ENCODE peak calls at places on chromosomes 12 and 14, in nine cellular contexts. C, O, K, B, F, Q, N, U and T are unnamed samples.

GRCh38 chr12:87509233-87509820 is 519.9 kb downstream of the C12orf50 start:
- DNase-seq in Q (no peak), N (peak; percentile 5), O (peak; percentile 73), F (no peak), B (peak; percentile 26), K (peak; percentile 81), C (no peak), U (peak; percentile 81), T (peak; percentile 70)

GRCh38 chr12:46385439-46385838 is 12.9 kb upstream of the SLC38A2 start:
- DNase-seq in K (no peak), F (no peak), Q (no peak), N (peak; percentile 32), C (no peak), U (no peak), B (no peak), O (no peak), T (no peak)

GRCh38 chr12:122094261-122094734 is 15.7 kb downstream of the MLXIP start:
- DNase-seq in K (no peak), Q (peak; percentile 2), C (peak; percentile 2), N (no peak), O (no peak), U (no peak), B (no peak), F (no peak), T (no peak)

GRCh38 chr14:105465209-105466031 is 9.2 kb upstream of the CRIP2 start:
- DNase-seq in C (no peak), N (no peak), K (no peak), Q (no peak), O (no peak), U (no peak), F (no peak), B (no peak), T (no peak)

GRCh38 chr14:97846156-97846555 is 1049.0 kb downstream of the VRK1 start:
- DNase-seq in F (no peak), U (no peak), K (no peak), C (no peak), O (no peak), N (no peak), B (no peak), Q (no peak), T (no peak)

GRCh38 chr14:33335366-33335765 is 396.7 kb downstream of the NPAS3 start:
- DNase-seq in N (no peak), Q (no peak), F (no peak), C (no peak), K (no peak), O (peak; percentile 47), U (no peak), B (no peak), T (no peak)

GRCh38 chr12:97960741-97961608 is 498.4 kb downstream of the RMST start:
- DNase-seq in F (peak; percentile 55), O (peak; percentile 2), C (peak; percentile 53), Q (no peak), B (peak; percentile 51), U (no peak), N (peak; percentile 20), K (peak; percentile 14), T (no peak)

GRCh38 chr12:26830783-26831601 is 2.0 kb downstream of the ITPR2 start:
- DNase-seq in U (no peak), B (no peak), K (no peak), O (no peak), F (peak; percentile 31), C (peak; percentile 34), Q (no peak), N (peak; percentile 56), T (no peak)

GRCh38 chr12:25018146-25018545 is 69.2 kb upstream of the BCAT1 start:
- DNase-seq in O (no peak), U (no peak), B (no peak), F (peak; percentile 70), K (no peak), Q (no peak), N (no peak), C (no peak), T (no peak)

GRCh38 chr12:25017336-25017735 is 68.4 kb upstream of the BCAT1 start:
- DNase-seq in C (no peak), B (no peak), F (no peak), K (no peak), N (no peak), U (peak; percentile 41), Q (no peak), O (no peak), T (no peak)

GRCh38 chr12:25025260-25025659 is 76.4 kb upstream of the BCAT1 start:
- DNase-seq in K (no peak), B (no peak), U (no peak), N (no peak), C (no peak), Q (no peak), O (no peak), F (peak; percentile 51), T (no peak)

GRCh38 chr12:25023808-25024207 is 74.9 kb upstream of the BCAT1 start:
- DNase-seq in B (no peak), N (no peak), Q (no peak), K (no peak), O (no peak), C (no peak), U (no peak), F (peak; percentile 81), T (no peak)

GRCh38 chr12:25020621-25021243 is 71.8 kb upstream of the BCAT1 start:
- DNase-seq in B (peak; percentile 58), O (no peak), K (no peak), U (no peak), C (no peak), F (peak; percentile 96), N (no peak), Q (no peak), T (no peak)
- H3K4me3 ChIP-seq in B (peak overlapping the region; percentile 6), O (no peak overlapping the region), K (no peak overlapping the region), U (no peak overlapping the region), C (no peak overlapping the region), F (peak overlapping the region; percentile 47), N (no peak overlapping the region), Q (no peak overlapping the region), T (no peak overlapping the region)

GRCh38 chr12:42961395-42961794 is 371.8 kb upstream of the PRICKLE1 start:
- DNase-seq in B (no peak), U (peak; percentile 64), F (no peak), N (peak; percentile 89), O (peak; percentile 99), Q (no peak), C (no peak), K (no peak), T (peak; percentile 96)

GRCh38 chr12:42962384-42962783 is 372.8 kb upstream of the PRICKLE1 start:
- DNase-seq in B (no peak), U (no peak), K (no peak), O (no peak), C (no peak), F (no peak), N (no peak), Q (no peak), T (peak; percentile 45)

GRCh38 chr12:42960087-42960527 is 370.6 kb upstream of the PRICKLE1 start:
- DNase-seq in C (no peak), B (no peak), O (peak; percentile 69), K (no peak), U (peak; percentile 2), F (no peak), N (peak; percentile 70), Q (no peak), T (no peak)

GRCh38 chr12:42967850-42968249 is 378.3 kb upstream of the PRICKLE1 start:
- DNase-seq in C (no peak), Q (no peak), O (no peak), B (no peak), K (no peak), N (no peak), U (peak; percentile 9), F (no peak), T (no peak)

DNA sequence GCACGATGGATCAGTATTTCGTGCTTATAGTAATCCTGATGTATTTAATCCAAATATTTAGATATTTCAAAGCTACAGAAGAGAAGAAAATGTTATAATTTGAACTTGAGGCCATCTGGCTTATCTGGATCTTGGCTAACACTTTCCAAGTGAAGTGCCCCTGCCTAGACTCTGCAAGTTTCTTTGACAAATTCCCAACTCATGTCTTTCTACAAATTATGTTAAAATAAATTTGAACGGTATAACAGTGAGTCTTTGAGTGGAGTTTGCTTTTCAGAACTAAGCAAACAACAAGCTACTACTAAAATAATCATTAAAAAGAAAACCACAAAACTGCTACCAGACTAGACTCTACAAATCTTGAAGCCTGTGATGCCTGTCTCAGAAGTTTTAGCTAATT is 374.4 kb upstream of the PRICKLE1 start:
- DNase-seq in K (no peak), Q (no peak), O (no peak), B (no peak), U (no peak), F (no peak), C (no peak), N (no peak), T (no peak)
- TF ChIP-seq CTCF in K (no peak), Q (no peak), O (no peak), B (no peak), U (no peak), F (no peak), C (no peak), N (no peak), T (no peak)

GRCh38 chr12:4276524-4277204 is 3.1 kb downstream of the CCND2 start:
- DNase-seq in F (peak; percentile 81), B (peak; percentile 90), O (peak; percentile 65), Q (peak; percentile 89), K (peak; percentile 95), N (peak; percentile 87), C (peak; percentile 91), U (peak; percentile 82), T (peak; percentile 90)
- H3K4me3 ChIP-seq in F (no peak overlapping the region), B (peak overlapping the region; percentile 91), O (no peak overlapping the region), Q (peak overlapping the region; percentile 47), K (no peak overlapping the region), N (no peak overlapping the region), C (no peak overlapping the region), U (no peak overlapping the region), T (no peak overlapping the region)

GRCh38 chr12:6313326-6313940 is 3.0 kb downstream of the PLEKHG6 start:
- DNase-seq in C (no peak), Q (no peak), N (no peak), K (no peak), U (no peak), O (no peak), F (no peak), B (no peak), T (no peak)

GRCh38 chr12:6316921-6317692 is 6.6 kb downstream of the PLEKHG6 start:
- DNase-seq in O (no peak), B (no peak), Q (no peak), K (no peak), U (no peak), N (no peak), F (no peak), C (no peak), T (peak; percentile 18)

GRCh38 chr12:6314776-6315175 is 4.3 kb downstream of the PLEKHG6 start:
- DNase-seq in U (no peak), O (no peak), F (no peak), B (no peak), Q (no peak), N (no peak), C (no peak), K (no peak), T (no peak)

GRCh38 chr12:6315704-6316597 is 5.5 kb downstream of the PLEKHG6 start:
- DNase-seq in U (no peak), F (no peak), Q (no peak), N (no peak), C (no peak), B (no peak), K (no peak), O (no peak), T (no peak)

DNA sequence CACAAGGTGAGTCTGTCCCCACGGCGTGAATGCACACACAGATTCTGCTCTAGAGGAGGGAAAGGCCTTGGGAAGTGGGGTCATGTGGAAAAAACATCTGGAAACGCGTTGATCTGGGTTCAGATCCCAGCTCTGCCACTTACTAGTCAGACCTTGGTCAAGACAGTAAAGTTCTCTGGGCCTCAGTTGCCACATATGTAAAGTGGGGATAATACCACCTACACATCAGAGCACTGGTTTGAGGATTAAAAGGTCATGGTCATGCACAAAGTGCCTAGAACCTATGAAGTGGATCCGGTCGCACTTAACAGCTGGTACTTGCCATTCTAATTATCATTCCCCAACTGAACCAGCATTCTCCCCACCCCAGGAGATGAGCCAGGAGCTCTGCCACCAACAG is 4.7 kb downstream of the PLEKHG6 start:
- DNase-seq in O (no peak), B (no peak), F (no peak), Q (no peak), K (no peak), N (no peak), U (no peak), C (no peak), T (no peak)
- TF ChIP-seq CTCF in O (no peak), B (no peak), F (no peak), Q (no peak), K (no peak), N (no peak), U (no peak), C (no peak), T (no peak)